ENCODE peak calls at places on chromosomes 6 and 20, in five cellular contexts. D is nucleus accumbens; J is LoVo; O is CD8-positive, alpha-beta T cell; E is SK-MEL-5. T is an unnamed sample.
A peak's percentile ranks its signal among the peaks of the same experiment; 100 is the strongest.

GRCh38 chr6:111239455-111239854 is 152.2 kb downstream of the SLC16A10 start:
- DNase-seq in D (no peak), E (no peak), O (no peak), J (no peak), T (no peak)

GRCh38 chr20:59194023-59194935 is 30.7 kb downstream of the ZNF831 start:
- DNase-seq in J (no peak), E (no peak), O (no peak), D (no peak), T (no peak)

GRCh38 chr20:15345287-15345686 is 1007.9 kb upstream of the FLRT3 start:
- DNase-seq in D (no peak), E (peak; percentile 22), O (no peak), J (no peak), T (no peak)

GRCh38 chr20:59297641-59298040 is 2.8 kb upstream of the EDN3 start:
- DNase-seq in J (no peak), O (no peak), D (no peak), E (no peak), T (no peak)

GRCh38 chr6:2680264-2680908 is 70.3 kb downstream of the MYLK4 start:
- DNase-seq in J (no peak), O (no peak), E (no peak), D (no peak), T (no peak)

GRCh38 chr6:38671885-38672467 is 31.0 kb downstream of the GLO1 start:
- DNase-seq in J (peak; percentile 41), O (no peak), D (no peak), E (peak; percentile 65), T (peak; percentile 68)

GRCh38 chr6:68876792-68877493 is 241.9 kb downstream of the ADGRB3 start:
- DNase-seq in E (peak; percentile 52), J (peak; percentile 34), D (no peak), O (no peak), T (peak; percentile 3)

GRCh38 chr20:55888655-55889054 is 116.7 kb downstream of the CBLN4 start:
- DNase-seq in O (no peak), D (no peak), E (peak; percentile 61), J (no peak), T (no peak)

GRCh38 chr6:136147342-136147741 is 102.8 kb downstream of the MTFR2 start:
- DNase-seq in D (no peak), O (no peak), E (no peak), J (no peak), T (no peak)

GRCh38 chr20:10634683-10635411 is 39.0 kb downstream of the JAG1 start:
- DNase-seq in O (no peak), E (no peak), D (no peak), J (no peak), T (no peak)

GRCh38 chr6:118677193-118677592 is 25.8 kb upstream of the CEP85L start:
- DNase-seq in E (no peak), D (no peak), O (no peak), J (no peak), T (no peak)

GRCh38 chr20:64000906-64001305 is 20.0 kb downstream of the PRPF6 start:
- DNase-seq in E (no peak), D (no peak), J (no peak), O (no peak), T (no peak)

GRCh38 chr6:116210750-116211425 is 43.0 kb downstream of the TSPYL4 start:
- DNase-seq in D (no peak), O (no peak), J (no peak), E (peak; percentile 5), T (no peak)

GRCh38 chr6:77455271-77455670 is 8.0 kb downstream of the HTR1B start:
- DNase-seq in J (no peak), O (no peak), E (no peak), D (no peak), T (no peak)

T was measured in small intestine.